ENCODE peak calls at places on chromosomes 7 and 10, in five cellular contexts. C, T, S, I and B are unnamed samples.

GRCh38 chr10:91709394-91709798 is 76.5 kb upstream of the PPP1R3C start:
- DNase-seq in S (no peak), T (no peak), C (no peak), I (no peak), B (no peak)

GRCh38 chr7:25752967-25753791 is 398.8 kb upstream of the NFE2L3 start:
- DNase-seq in I (no peak), C (peak; percentile 50), T (no peak), S (no peak), B (no peak)

GRCh38 chr7:32761451-32762320 is 129.9 kb downstream of the KBTBD2 start:
- DNase-seq in I (no peak), S (no peak), C (no peak), T (no peak), B (no peak)

GRCh38 chr10:123069271-123069670 is 60.5 kb downstream of the ACADSB start:
- DNase-seq in I (no peak), C (no peak), T (no peak), S (no peak), B (no peak)

GRCh38 chr7:150988230-150989226 is 2.3 kb upstream of the NOS3 start:
- DNase-seq in T (peak; percentile 80), S (peak; percentile 51), I (peak; percentile 61), C (peak; percentile 84), B (peak; percentile 68)

GRCh38 chr10:69498711-69499471 is 47.6 kb downstream of the TSPAN15 start:
- DNase-seq in I (no peak), C (no peak), S (no peak), T (no peak), B (no peak)

GRCh38 chr7:154744226-154744860 is 258.6 kb downstream of the PAXIP1 start:
- DNase-seq in T (no peak), I (peak; percentile 42), S (peak; percentile 36), C (peak; percentile 57), B (peak; percentile 53)

GRCh38 chr7:50335795-50336754 is 31.6 kb downstream of the IKZF1 start:
- DNase-seq in S (no peak), I (peak; percentile 68), T (peak; percentile 84), C (no peak), B (no peak)

GRCh38 chr7:139059905-139060304 is 24.1 kb upstream of the ZC3HAV1L start:
- DNase-seq in I (no peak), S (no peak), C (no peak), T (no peak), B (no peak)

GRCh38 chr7:128788446-128789412 is 3.0 kb upstream of the CCDC136 start:
- DNase-seq in I (no peak), S (no peak), T (no peak), C (no peak), B (no peak)

GRCh38 chr7:27916372-27916771 is 176.4 kb downstream of the TAX1BP1 start:
- DNase-seq in T (no peak), C (no peak), I (no peak), S (no peak), B (no peak)

GRCh38 chr7:94003446-94004023 is 620 bp downstream of the BET1 start:
- DNase-seq in T (no peak), S (peak; percentile 12), C (peak; percentile 30), I (no peak), B (no peak)

GRCh38 chr10:114694062-114694461 is 36.0 kb upstream of the ABLIM1 start:
- DNase-seq in S (no peak), I (no peak), T (peak; percentile 51), C (no peak), B (no peak)

GRCh38 chr10:123309740-123310139 is 155.5 kb downstream of the BUB3 start:
- DNase-seq in C (no peak), I (no peak), S (peak; percentile 3), T (peak; percentile 21), B (no peak)

GRCh38 chr10:31939797-31940708 is 11.4 kb upstream of the ARHGAP12 start:
- DNase-seq in T (no peak), S (no peak), I (no peak), C (no peak), B (no peak)

GRCh38 chr10:109895095-109895818 is 28.1 kb downstream of the XPNPEP1 start:
- DNase-seq in C (peak; percentile 81), S (peak; percentile 15), I (no peak), T (no peak), B (no peak)

GRCh38 chr7:117279931-117280525 is 42.8 kb downstream of the WNT2 start:
- DNase-seq in C (no peak), I (no peak), T (no peak), S (peak; percentile 8), B (no peak)

GRCh38 chr10:86971146-86971991 is 3.1 kb downstream of the ADIRF start:
- DNase-seq in C (peak; percentile 79), S (peak; percentile 93), I (peak; percentile 94), T (peak; percentile 94), B (peak; percentile 80)

GRCh38 chr7:46600340-46600739 is 679.3 kb upstream of the IGFBP3 start:
- DNase-seq in T (no peak), C (no peak), I (no peak), S (peak; percentile 13), B (no peak)

GRCh38 chr7:125099519-125099918 is 169.9 kb upstream of the POT1 start:
- DNase-seq in C (no peak), I (no peak), T (no peak), S (no peak), B (no peak)

GRCh38 chr10:5076615-5077014 is 17.6 kb upstream of the AKR1C3 start:
- DNase-seq in C (no peak), I (no peak), S (no peak), T (no peak), B (no peak)

GRCh38 chr10:31134303-31134928 is 102.8 kb upstream of the ZNF438 start:
- DNase-seq in C (peak; percentile 47), I (peak; percentile 19), T (no peak), S (no peak), B (no peak)

GRCh38 chr7:149293338-149293737 is 31.3 kb downstream of the ZNF783 start:
- DNase-seq in S (no peak), T (no peak), I (no peak), C (no peak), B (no peak)

GRCh38 chr10:2978111-2978510 is 89.2 kb upstream of the PFKP start:
- DNase-seq in T (no peak), I (no peak), C (peak; percentile 58), S (no peak), B (no peak)

GRCh38 chr7:118350260-118350659 is 125.8 kb downstream of the ANKRD7 start:
- DNase-seq in T (no peak), C (no peak), S (no peak), I (no peak), B (no peak)

GRCh38 chr7:118349604-118350003 is 125.1 kb downstream of the ANKRD7 start:
- DNase-seq in C (no peak), T (no peak), S (no peak), I (no peak), B (no peak)

DNA sequence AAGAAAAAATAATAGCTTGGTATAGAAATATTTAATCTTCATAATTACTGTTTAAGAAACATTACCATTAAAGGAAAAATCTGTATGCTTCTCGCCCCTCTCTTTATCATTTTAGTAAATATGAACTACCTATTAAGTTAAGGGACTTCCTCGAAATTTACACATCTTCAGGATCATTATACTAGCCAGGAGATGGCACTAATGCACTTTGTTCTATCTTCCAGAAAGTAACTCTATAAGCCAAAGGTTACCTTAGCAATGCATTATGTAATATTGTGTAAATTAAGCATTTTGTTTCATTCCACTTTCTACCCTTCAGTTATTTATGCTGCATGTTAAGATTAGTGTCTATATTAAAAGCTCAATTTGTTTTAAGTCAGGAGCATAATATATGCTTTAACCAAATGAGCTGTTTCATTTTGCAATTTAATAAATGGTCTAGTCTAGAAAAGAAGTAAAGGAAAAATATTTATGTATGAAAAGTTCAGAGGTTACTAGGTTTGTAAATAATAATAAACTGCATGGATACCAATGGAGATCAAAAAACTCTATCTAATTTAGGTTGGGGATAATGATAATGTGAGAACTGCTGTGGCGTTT is 128.4 kb downstream of the ANKRD7 start:
- DNase-seq in C (peak; percentile 41), I (no peak), S (no peak), T (no peak), B (no peak)
- TF ChIP-seq CTCF in C (no peak), I (peak; percentile 23), S (peak; percentile 8), T (no peak), B (no peak)

GRCh38 chr7:55570218-55570873 is 2.0 kb downstream of the VOPP1 start:
- DNase-seq in C (no peak), I (no peak), S (no peak), T (peak; percentile 47), B (no peak)

GRCh38 chr7:55567495-55568070 is 4.7 kb downstream of the VOPP1 start:
- DNase-seq in S (no peak), T (peak; percentile 32), C (no peak), I (no peak), B (no peak)

GRCh38 chr7:55569797-55570196 is 2.5 kb downstream of the VOPP1 start:
- DNase-seq in S (no peak), I (no peak), T (no peak), C (no peak), B (no peak)

GRCh38 chr7:55569269-55569663 is 3.0 kb downstream of the VOPP1 start:
- DNase-seq in S (no peak), T (no peak), I (no peak), C (no peak), B (no peak)

DNA sequence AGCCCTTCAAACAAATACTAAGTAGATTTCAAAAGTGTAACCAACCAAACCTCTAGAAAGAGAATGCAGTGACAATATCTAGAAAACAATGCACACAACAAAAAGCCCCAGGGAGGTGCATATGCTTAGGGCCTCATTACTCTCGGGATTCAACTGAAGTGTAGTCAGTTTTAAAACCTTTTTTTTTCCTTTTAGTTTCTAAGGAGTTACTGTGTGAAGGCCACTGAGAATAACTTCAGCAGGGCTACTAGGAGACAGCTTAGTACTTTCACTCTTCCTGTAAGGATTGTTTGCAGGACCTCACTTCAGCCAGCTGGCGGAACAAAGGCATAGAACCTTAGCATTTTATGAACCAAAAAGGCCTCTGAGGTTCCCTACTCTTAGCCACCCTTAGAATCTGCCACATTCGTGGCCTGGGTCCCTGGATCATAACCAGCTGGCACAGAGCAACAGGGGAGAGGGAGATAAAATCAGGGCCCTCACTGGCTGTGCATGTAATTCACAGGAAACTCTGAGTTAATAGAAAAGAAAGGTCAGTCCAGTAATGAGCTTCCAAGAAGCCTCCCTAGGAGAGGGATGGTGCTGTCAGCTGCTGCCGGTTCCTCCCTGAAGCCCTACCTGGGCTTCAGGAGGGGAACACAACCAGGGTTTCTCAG is 3.6 kb downstream of the VOPP1 start:
- DNase-seq in C (no peak), S (no peak), T (no peak), I (no peak), B (no peak)
- TF ChIP-seq CTCF in C (peak; percentile 16), S (no peak), T (no peak), I (no peak), B (no peak)

DNA sequence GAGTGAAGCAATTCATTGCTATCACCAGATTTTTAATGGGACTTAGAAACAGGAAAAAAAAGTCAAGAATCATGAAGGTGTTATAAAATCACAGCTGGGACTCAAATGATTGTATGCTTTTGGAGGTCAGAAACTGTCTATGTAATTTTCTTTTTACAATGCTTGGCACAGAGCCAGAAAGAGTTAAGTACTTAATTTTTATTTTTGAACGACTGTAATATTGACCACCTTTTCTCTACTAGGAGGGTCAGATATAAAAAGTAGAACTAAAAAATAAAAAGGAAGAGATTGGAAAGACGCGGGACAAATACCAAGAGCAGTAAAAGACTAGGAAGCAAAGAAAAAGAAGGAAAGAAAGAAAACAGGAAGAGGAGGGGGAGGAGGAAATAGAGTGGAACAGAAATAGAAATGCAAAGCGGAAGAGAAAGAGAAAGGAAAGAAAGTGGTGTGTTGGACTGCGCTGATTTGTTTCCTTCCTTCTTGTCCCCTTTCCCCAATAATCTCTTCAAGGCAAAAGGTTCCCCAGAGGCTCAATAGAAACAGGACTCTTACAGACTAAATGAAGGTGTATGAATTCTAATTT is 23.2 kb upstream of the C1GALT1 start:
- DNase-seq in T (no peak), I (no peak), C (no peak), S (no peak), B (no peak)
- TF ChIP-seq CTCF in T (no peak), I (no peak), C (no peak), S (no peak), B (no peak)

GRCh38 chr7:87225696-87226095 is 6.2 kb upstream of the TMEM243 start:
- DNase-seq in S (no peak), C (no peak), T (no peak), I (no peak), B (no peak)
- TF ChIP-seq CTCF in S (no peak), C (no peak), T (no peak), I (no peak), B (no peak)